ENCODE peak calls at places on chromosomes 7 and 10, in five cellular contexts. I is H1, S is GM12878, V is HepG2, A is K562. K is an unnamed sample.
A peak's percentile ranks its signal among the peaks of the same experiment; 100 is the strongest.

GRCh38 chr7:128194533-128195282 is 46.4 kb upstream of the LEP start:
- DNase-seq in I (no peak), S (no peak), V (no peak), A (peak; percentile 41), K (no peak)

GRCh38 chr7:131489196-131489595 is 67.2 kb downstream of the PODXL start:
- DNase-seq in I (no peak), S (no peak), V (no peak), A (no peak), K (no peak)

GRCh38 chr7:28407643-28408042 is 4.7 kb upstream of the CREB5 start:
- DNase-seq in I (no peak), S (no peak), V (no peak), A (no peak), K (no peak)

GRCh38 chr10:76303682-76304316 is 872.4 kb downstream of the LRMDA start:
- DNase-seq in I (peak; percentile 62), S (no peak), V (peak; percentile 81), A (no peak), K (peak; percentile 89)

GRCh38 chr7:121563177-121563576 is 167.1 kb upstream of the FAM3C start:
- DNase-seq in I (no peak), S (no peak), V (no peak), A (no peak), K (peak; percentile 53)

GRCh38 chr7:22814261-22815208 is 8.1 kb downstream of the TOMM7 start:
- DNase-seq in I (no peak), S (no peak), V (peak; percentile 84), A (no peak), K (no peak)

GRCh38 chr10:90930070-90930837 is 9.4 kb upstream of the ANKRD1 start:
- DNase-seq in I (no peak), S (no peak), V (peak; percentile 86), A (no peak), K (peak; percentile 69)

GRCh38 chr7:142808802-142809583 is 38.2 kb downstream of the PRSS2 start:
- DNase-seq in I (no peak), S (peak; percentile 96), V (no peak), A (peak; percentile 70), K (no peak)

GRCh38 chr10:51468424-51468823 is 231.0 kb downstream of the CSTF2T start:
- DNase-seq in I (no peak), S (no peak), V (no peak), A (no peak), K (no peak)

GRCh38 chr7:143485500-143485899 is 7.8 kb downstream of the TAS2R41 start:
- DNase-seq in I (no peak), S (no peak), V (no peak), A (no peak), K (no peak)

GRCh38 chr7:128167316-128167691 is 73.8 kb upstream of the LEP start:
- DNase-seq in I (no peak), S (no peak), V (no peak), A (peak; percentile 62), K (peak; percentile 72)

GRCh38 chr10:46308666-46309450 is 22.1 kb downstream of the ANTXRL start:
- DNase-seq in I (no peak), S (no peak), V (no peak), A (no peak), K (no peak)

DNA sequence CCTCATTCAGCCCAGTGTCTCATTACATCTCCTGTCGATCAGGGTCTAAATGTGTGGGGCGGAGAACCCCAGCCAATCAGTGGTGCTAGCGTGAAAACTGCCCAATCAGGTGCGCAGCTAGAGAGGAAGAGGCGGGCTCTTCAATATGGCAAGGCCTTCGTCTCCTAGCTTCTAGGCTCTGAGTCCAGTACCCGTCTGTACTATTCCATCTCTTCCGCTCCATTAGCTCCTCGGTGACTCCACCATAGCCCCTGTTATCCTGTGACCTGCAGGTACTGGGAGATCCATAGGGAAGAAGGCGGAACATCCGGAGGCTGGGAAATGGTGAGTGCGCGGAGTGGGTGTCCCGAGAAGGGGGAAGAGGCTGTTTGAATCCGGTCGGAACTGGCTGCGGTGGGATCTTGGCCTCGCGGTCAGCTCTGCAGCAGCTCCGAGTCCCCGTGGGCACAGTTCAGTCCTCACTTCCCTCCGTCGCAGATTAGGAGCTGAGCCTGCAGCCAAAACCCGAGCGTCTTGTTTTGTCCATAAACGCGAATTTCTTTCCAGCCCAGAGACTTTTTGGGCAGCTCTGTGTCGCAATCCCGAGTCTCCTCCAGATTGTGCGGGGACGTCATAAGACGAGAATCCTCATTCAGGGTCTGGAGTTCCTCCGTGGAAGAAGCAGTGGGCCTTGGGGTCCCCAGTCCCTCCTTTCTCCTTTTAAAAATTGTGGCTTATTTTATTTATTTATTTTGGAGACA is at the start of gene ZNF727:
- DNase-seq in I (no peak), S (no peak), V (no peak), A (peak; percentile 11), K (no peak)
- TF ChIP-seq CREB1 in I (no peak), S (no peak), V (no peak), A (no peak), K (no peak)

DNA sequence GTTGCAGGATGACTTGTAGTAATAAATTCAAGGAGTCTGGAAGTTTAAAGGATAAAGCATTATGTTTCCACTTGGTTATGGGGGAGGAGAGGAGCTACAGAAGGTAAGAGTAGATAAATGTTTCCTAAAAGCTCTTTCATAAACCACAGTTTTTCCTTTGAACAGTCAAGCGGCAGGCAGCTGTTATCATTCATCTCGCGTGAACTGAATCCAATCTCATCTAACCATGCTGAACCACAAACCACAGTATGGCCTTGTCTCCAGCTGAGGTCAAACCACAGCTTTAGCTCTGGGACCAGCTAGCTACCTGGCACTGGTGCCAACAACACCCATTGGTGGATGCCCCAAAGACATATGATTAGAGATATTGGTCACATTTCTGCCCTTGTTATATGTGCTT is 63.3 kb downstream of the NOC3L start:
- DNase-seq in I (no peak), S (no peak), V (peak; percentile 15), A (peak; percentile 65), K (no peak)
- H2AFZ ChIP-seq in I (no peak overlapping the region), S (no peak overlapping the region), V (no peak overlapping the region), A (no peak overlapping the region), K (no peak overlapping the region)

GRCh38 chr7:35691827-35692307 is 3.1 kb downstream of the HERPUD2 start:
- DNase-seq in I (no peak), S (no peak), V (peak; percentile 54), A (peak; percentile 45), K (no peak)
- TF ChIP-seq CREB1 in I (no peak), S (no peak), V (no peak), A (no peak), K (no peak)

DNA sequence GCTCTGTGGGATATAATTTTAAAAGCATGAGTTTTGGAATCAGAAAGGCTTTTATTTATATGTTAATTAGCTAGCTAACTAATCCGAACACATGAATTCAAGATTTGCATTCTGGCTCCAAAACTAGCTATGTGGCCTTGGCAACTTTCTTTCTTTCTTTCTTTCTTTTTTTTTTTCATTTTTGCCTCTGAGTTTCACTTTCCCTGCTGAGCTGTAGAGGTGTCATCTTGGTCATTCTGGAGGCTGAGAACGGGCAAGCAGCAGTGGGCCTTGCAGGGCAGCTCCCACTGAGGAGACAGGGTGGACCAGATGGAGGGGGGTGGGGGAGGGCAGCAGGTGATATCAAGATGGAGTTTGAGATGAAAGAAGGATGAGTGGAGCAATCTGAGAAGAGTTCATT is 24.8 kb upstream of the SFMBT2 start:
- DNase-seq in I (no peak), S (no peak), V (no peak), A (no peak), K (no peak)
- H2AFZ ChIP-seq in I (no peak overlapping the region), S (peak overlapping the region; percentile 53), V (no peak overlapping the region), A (no peak overlapping the region), K (no peak overlapping the region)

GRCh38 chr10:132615346-132616169 is 78.0 kb downstream of the INPP5A start:
- DNase-seq in I (no peak), S (no peak), V (no peak), A (no peak), K (no peak)
- TF ChIP-seq CREB1 in I (no peak), S (no peak), V (no peak), A (no peak), K (no peak)

GRCh38 chr10:99850767-99851127 is 68.3 kb downstream of the ABCC2 start:
- DNase-seq in I (no peak), S (no peak), V (no peak), A (no peak), K (no peak)
- H2AFZ ChIP-seq in I (peak overlapping the region; percentile 43), S (no peak overlapping the region), V (no peak overlapping the region), A (no peak overlapping the region), K (peak overlapping the region; percentile 12)

DNA sequence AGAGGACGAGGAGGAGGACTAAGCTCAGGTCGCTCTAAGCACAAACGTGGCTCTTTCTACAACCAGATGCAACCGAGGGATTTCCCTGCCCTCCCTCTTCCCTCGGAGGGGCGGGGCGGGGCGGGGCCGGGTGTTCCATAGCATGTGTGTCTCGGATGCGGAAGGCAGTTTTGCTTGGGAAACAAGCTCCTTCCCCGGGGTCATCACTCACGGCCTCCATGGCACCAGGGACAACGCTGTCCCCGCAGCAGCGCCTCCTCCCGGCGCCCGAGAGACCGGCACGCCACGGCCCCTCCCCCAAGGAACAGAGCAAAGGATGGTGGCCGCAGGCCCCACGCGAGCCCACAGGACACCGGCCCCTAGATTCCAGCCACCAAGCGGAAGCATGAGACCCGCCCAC is 110.5 kb downstream of the PAXIP1 start:
- DNase-seq in I (peak; percentile 76), S (no peak), V (no peak), A (peak; percentile 74), K (no peak)
- TF ChIP-seq CREB1 in I (no peak), S (no peak), V (no peak), A (no peak), K (no peak)

GRCh38 chr10:128763588-128763987 is 637.4 kb upstream of the MKI67 start:
- DNase-seq in I (no peak), S (no peak), V (no peak), A (no peak), K (peak; percentile 21)

GRCh38 chr10:128764190-128764589 is 638.0 kb upstream of the MKI67 start:
- DNase-seq in I (no peak), S (no peak), V (no peak), A (no peak), K (no peak)

DNA sequence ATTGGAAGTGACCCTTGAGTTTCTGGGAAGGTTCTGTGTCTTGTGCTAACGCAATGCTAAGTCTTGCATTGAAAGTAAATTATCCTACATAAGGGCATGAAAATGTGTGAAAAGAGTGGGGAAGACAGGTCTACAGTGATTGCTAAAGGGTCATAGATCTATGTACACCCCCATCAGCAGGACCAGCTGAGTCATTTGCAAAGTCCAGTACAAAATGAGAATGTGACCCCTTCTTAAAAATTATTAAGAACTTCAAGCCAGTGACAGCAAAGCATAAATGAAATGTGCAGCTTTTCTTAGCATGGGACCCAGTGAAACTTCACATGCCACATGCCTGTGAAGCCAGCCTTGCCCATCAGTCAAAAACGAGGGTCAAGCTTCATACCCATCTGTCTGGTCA is 640.7 kb upstream of the MKI67 start:
- DNase-seq in I (no peak), S (no peak), V (no peak), A (no peak), K (no peak)
- H2AFZ ChIP-seq in I (no peak overlapping the region), S (no peak overlapping the region), V (no peak overlapping the region), A (no peak overlapping the region), K (no peak overlapping the region)

GRCh38 chr10:114684085-114684821 is 26.2 kb upstream of the ABLIM1 start:
- DNase-seq in I (no peak), S (no peak), V (peak; percentile 50), A (no peak), K (no peak)
- TF ChIP-seq CREB1 in I (no peak), S (no peak), V (peak; percentile 59), A (no peak), K (no peak)